ENCODE peak calls at places on chromosomes 1 and 21, in eight cellular contexts. One of them, this sample, is unnamed. For H3K9me3 and H3K4me1, the result is how much of the 10 kb centered on the place peaks cover.

GRCh38 chr1:40421694-40422384 is 28.4 kb upstream of the ZFP69B start:
- DNase-seq in PC-3: peak
- DNase-seq in heart left ventricle: no peak
- DNase-seq in left ventricle myocardium inferior: no peak
- DNase-seq in tibial artery: peak
- DNase-seq in left lung: no peak
- DNase-seq in A549: no peak
- DNase-seq in sigmoid colon: no peak
- DNase-seq in this sample: no peak

GRCh38 chr1:84253891-84254290 is 47.6 kb upstream of the SAMD13 start:
- DNase-seq in PC-3: peak
- DNase-seq in heart left ventricle: peak
- DNase-seq in left ventricle myocardium inferior: peak
- DNase-seq in tibial artery: peak
- DNase-seq in left lung: peak
- DNase-seq in A549: peak
- DNase-seq in sigmoid colon: peak
- DNase-seq in this sample: peak

GRCh38 chr1:160834945-160835565 is 27.6 kb downstream of the CD244 start:
- DNase-seq in PC-3: peak
- DNase-seq in heart left ventricle: no peak
- DNase-seq in left ventricle myocardium inferior: no peak
- DNase-seq in tibial artery: no peak
- DNase-seq in left lung: no peak
- DNase-seq in A549: peak
- DNase-seq in sigmoid colon: no peak
- DNase-seq in this sample: no peak

GRCh38 chr1:2283991-2284895 is 56.1 kb downstream of the SKI start:
- DNase-seq in PC-3: no peak
- DNase-seq in heart left ventricle: peak
- DNase-seq in left ventricle myocardium inferior: no peak
- DNase-seq in tibial artery: no peak
- DNase-seq in left lung: peak
- DNase-seq in A549: no peak
- DNase-seq in sigmoid colon: no peak
- DNase-seq in this sample: peak

GRCh38 chr1:168227620-168228019 is 1.8 kb downstream of the SFT2D2 start:
- DNase-seq in PC-3: peak
- DNase-seq in heart left ventricle: no peak
- DNase-seq in left ventricle myocardium inferior: no peak
- DNase-seq in tibial artery: no peak
- DNase-seq in left lung: no peak
- DNase-seq in A549: no peak
- DNase-seq in sigmoid colon: no peak
- DNase-seq in this sample: no peak

GRCh38 chr1:115654663-115655306 is 13.0 kb downstream of the VANGL1 start:
- DNase-seq in PC-3: no peak
- DNase-seq in heart left ventricle: peak
- DNase-seq in left ventricle myocardium inferior: peak
- DNase-seq in tibial artery: peak
- DNase-seq in left lung: no peak
- DNase-seq in A549: no peak
- DNase-seq in sigmoid colon: no peak
- DNase-seq in this sample: peak

GRCh38 chr1:201559679-201560162 is 20.8 kb downstream of the NAV1 start:
- DNase-seq in PC-3: peak
- DNase-seq in heart left ventricle: peak
- DNase-seq in left ventricle myocardium inferior: peak
- DNase-seq in tibial artery: peak
- DNase-seq in left lung: peak
- DNase-seq in A549: peak
- DNase-seq in sigmoid colon: peak
- DNase-seq in this sample: peak

GRCh38 chr1:190067592-190067991 is 410.1 kb downstream of the BRINP3 start:
- DNase-seq in PC-3: peak
- DNase-seq in heart left ventricle: no peak
- DNase-seq in left ventricle myocardium inferior: no peak
- DNase-seq in tibial artery: no peak
- DNase-seq in left lung: no peak
- DNase-seq in A549: peak
- DNase-seq in sigmoid colon: no peak
- DNase-seq in this sample: no peak

GRCh38 chr1:105779727-105780126 is 1276.7 kb upstream of the PRMT6 start:
- DNase-seq in PC-3: no peak
- DNase-seq in heart left ventricle: no peak
- DNase-seq in left ventricle myocardium inferior: no peak
- DNase-seq in tibial artery: no peak
- DNase-seq in left lung: peak
- DNase-seq in A549: no peak
- DNase-seq in sigmoid colon: no peak
- DNase-seq in this sample: no peak

GRCh38 chr1:30047576-30047975 is 675.8 kb downstream of the MATN1 start:
- DNase-seq in PC-3: no peak
- DNase-seq in heart left ventricle: no peak
- DNase-seq in left ventricle myocardium inferior: no peak
- DNase-seq in tibial artery: no peak
- DNase-seq in left lung: no peak
- DNase-seq in A549: no peak
- DNase-seq in sigmoid colon: no peak
- DNase-seq in this sample: no peak

GRCh38 chr1:31760422-31760900 is 3.7 kb downstream of the ADGRB2 start:
- DNase-seq in PC-3: peak
- DNase-seq in heart left ventricle: no peak
- DNase-seq in left ventricle myocardium inferior: no peak
- DNase-seq in tibial artery: no peak
- DNase-seq in left lung: peak
- DNase-seq in A549: no peak
- DNase-seq in sigmoid colon: no peak
- DNase-seq in this sample: no peak

GRCh38 chr1:175314300-175314699 is 121.7 kb upstream of the KIAA0040 start:
- DNase-seq in PC-3: no peak
- DNase-seq in heart left ventricle: peak
- DNase-seq in left ventricle myocardium inferior: peak
- DNase-seq in tibial artery: no peak
- DNase-seq in left lung: no peak
- DNase-seq in A549: no peak
- DNase-seq in sigmoid colon: no peak
- DNase-seq in this sample: peak

DNA sequence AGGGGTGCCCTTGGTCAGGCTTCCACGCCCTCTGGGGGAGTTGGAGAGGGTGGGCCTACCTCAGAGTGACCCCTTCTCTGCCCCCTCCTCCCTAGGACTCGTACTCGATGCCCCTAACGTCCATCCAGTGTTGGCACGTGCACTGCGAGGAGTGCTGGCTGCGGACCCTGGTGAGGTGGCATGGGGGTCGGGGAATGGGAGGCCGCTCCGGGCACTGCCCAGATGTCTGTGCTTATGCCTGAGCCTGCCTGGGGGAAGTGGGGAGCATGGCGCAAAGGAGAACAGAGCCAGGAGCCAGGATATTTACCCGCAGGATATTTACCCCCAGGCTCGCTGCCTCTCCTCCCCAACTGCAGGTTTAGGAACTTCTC is 24.5 kb downstream of the TMEM53 start:
- DNase-seq in PC-3: no peak
- DNase-seq in heart left ventricle: no peak
- DNase-seq in left ventricle myocardium inferior: no peak
- DNase-seq in tibial artery: no peak
- DNase-seq in left lung: no peak
- DNase-seq in A549: no peak
- DNase-seq in sigmoid colon: no peak
- DNase-seq in this sample: no peak
- H3K27ac ChIP-seq in PC-3: no peak
- H3K27ac ChIP-seq in heart left ventricle: peak
- H3K27ac ChIP-seq in left ventricle myocardium inferior: peak
- H3K27ac ChIP-seq in tibial artery: no peak
- H3K27ac ChIP-seq in left lung: no peak
- H3K27ac ChIP-seq in A549: no peak
- H3K27ac ChIP-seq in sigmoid colon: no peak
- H3K27ac ChIP-seq in this sample: no peak

GRCh38 chr21:30592140-30592539 is at the start of gene KRTAP6-3:
- DNase-seq in PC-3: no peak
- DNase-seq in heart left ventricle: no peak
- DNase-seq in left ventricle myocardium inferior: no peak
- DNase-seq in tibial artery: no peak
- DNase-seq in left lung: no peak
- DNase-seq in A549: no peak
- DNase-seq in sigmoid colon: no peak
- DNase-seq in this sample: no peak

GRCh38 chr21:30590297-30590696 is at the start of gene KRTAP22-2:
- DNase-seq in PC-3: no peak
- DNase-seq in heart left ventricle: no peak
- DNase-seq in left ventricle myocardium inferior: no peak
- DNase-seq in tibial artery: no peak
- DNase-seq in left lung: no peak
- DNase-seq in A549: no peak
- DNase-seq in sigmoid colon: no peak
- DNase-seq in this sample: no peak
- H3K9me3 ChIP-seq in PC-3: under half
- H3K9me3 ChIP-seq in heart left ventricle: under half
- H3K9me3 ChIP-seq in left ventricle myocardium inferior: under half
- H3K9me3 ChIP-seq in tibial artery: under half
- H3K9me3 ChIP-seq in left lung: under half
- H3K9me3 ChIP-seq in A549: under half
- H3K9me3 ChIP-seq in sigmoid colon: under half
- H3K9me3 ChIP-seq in this sample: under half

GRCh38 chr1:182628657-182629056 is 24.5 kb upstream of the RGS16 start:
- DNase-seq in PC-3: no peak
- DNase-seq in heart left ventricle: no peak
- DNase-seq in left ventricle myocardium inferior: no peak
- DNase-seq in tibial artery: no peak
- DNase-seq in left lung: no peak
- DNase-seq in A549: no peak
- DNase-seq in sigmoid colon: no peak
- DNase-seq in this sample: no peak
- H3K4me1 ChIP-seq in PC-3: under half
- H3K4me1 ChIP-seq in heart left ventricle: under half
- H3K4me1 ChIP-seq in left ventricle myocardium inferior: half or more
- H3K4me1 ChIP-seq in tibial artery: under half
- H3K4me1 ChIP-seq in left lung: under half
- H3K4me1 ChIP-seq in A549: under half
- H3K4me1 ChIP-seq in sigmoid colon: under half
- H3K4me1 ChIP-seq in this sample: under half

DNA sequence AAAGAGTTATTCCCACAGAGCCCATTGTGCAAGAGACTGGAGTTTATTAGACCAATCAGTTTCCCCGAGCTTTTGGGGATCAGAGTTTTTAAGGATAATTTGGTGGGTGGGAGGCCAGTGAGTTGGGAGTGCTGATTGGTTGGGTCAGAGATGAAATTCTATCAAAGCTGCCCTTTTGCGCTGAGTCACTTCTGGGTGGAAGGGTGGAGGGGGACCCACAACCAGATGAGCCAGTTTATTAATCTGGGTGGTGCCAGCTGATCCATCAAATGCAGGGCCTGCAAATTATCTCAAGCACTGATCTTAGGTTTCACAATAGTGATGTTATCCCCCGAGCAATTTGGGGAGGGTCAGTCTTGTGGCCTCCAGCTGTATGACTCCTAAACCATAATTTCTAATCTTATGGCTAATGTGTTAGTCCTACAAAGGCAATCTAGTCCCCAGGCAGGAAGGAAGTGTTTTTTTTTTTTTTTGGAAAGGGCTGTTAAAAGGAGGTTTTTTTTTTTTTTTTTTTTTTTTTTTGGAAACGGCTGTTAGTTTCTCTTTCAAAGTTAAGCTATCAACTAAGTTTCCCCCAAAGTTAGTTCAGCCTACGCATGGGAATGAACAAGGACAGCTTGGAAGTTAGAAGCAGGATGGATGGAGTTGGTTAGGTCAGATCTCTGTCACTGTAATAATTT is 7.4 kb downstream of the SLC16A4 start:
- DNase-seq in PC-3: peak
- DNase-seq in heart left ventricle: no peak
- DNase-seq in left ventricle myocardium inferior: no peak
- DNase-seq in tibial artery: no peak
- DNase-seq in left lung: no peak
- DNase-seq in A549: peak
- DNase-seq in sigmoid colon: no peak
- DNase-seq in this sample: no peak
- H3K27ac ChIP-seq in PC-3: peak
- H3K27ac ChIP-seq in heart left ventricle: peak
- H3K27ac ChIP-seq in left ventricle myocardium inferior: peak
- H3K27ac ChIP-seq in tibial artery: no peak
- H3K27ac ChIP-seq in left lung: peak
- H3K27ac ChIP-seq in A549: peak
- H3K27ac ChIP-seq in sigmoid colon: peak
- H3K27ac ChIP-seq in this sample: no peak

DNA sequence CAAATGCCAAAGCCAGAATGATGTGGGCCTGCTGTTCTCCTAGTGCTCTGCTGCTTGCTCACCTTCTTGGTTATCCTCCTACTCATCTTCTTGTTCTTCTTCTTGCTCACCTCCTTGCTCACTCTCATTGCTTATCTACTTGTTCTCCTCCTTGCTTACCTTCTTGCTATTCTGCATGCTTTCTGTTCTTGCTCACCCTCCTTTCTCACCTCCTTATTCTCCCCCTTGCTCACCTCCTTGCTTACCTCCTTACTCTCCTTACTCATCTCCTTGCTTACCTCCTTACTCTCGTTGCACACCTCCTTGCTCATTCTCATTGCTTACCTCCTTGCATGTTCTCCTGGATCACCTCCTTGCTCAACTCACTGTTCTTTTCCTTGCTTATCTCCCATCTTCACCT is at the start of gene OR14I1:
- DNase-seq in PC-3: no peak
- DNase-seq in heart left ventricle: no peak
- DNase-seq in left ventricle myocardium inferior: no peak
- DNase-seq in tibial artery: no peak
- DNase-seq in left lung: no peak
- DNase-seq in A549: no peak
- DNase-seq in sigmoid colon: no peak
- DNase-seq in this sample: no peak
- H3K9me3 ChIP-seq in PC-3: under half
- H3K9me3 ChIP-seq in heart left ventricle: under half
- H3K9me3 ChIP-seq in left ventricle myocardium inferior: under half
- H3K9me3 ChIP-seq in tibial artery: under half
- H3K9me3 ChIP-seq in left lung: under half
- H3K9me3 ChIP-seq in A549: under half
- H3K9me3 ChIP-seq in sigmoid colon: under half
- H3K9me3 ChIP-seq in this sample: under half

GRCh38 chr1:109931189-109931672 is 20.6 kb downstream of the CSF1 start:
- DNase-seq in PC-3: peak
- DNase-seq in heart left ventricle: peak
- DNase-seq in left ventricle myocardium inferior: peak
- DNase-seq in tibial artery: peak
- DNase-seq in left lung: peak
- DNase-seq in A549: peak
- DNase-seq in sigmoid colon: peak
- DNase-seq in this sample: peak

GRCh38 chr1:109932679-109933078 is 22.0 kb downstream of the CSF1 start:
- DNase-seq in PC-3: no peak
- DNase-seq in heart left ventricle: no peak
- DNase-seq in left ventricle myocardium inferior: no peak
- DNase-seq in tibial artery: no peak
- DNase-seq in left lung: no peak
- DNase-seq in A549: no peak
- DNase-seq in sigmoid colon: no peak
- DNase-seq in this sample: no peak

GRCh38 chr1:109930252-109930993 is 19.8 kb downstream of the CSF1 start:
- DNase-seq in PC-3: no peak
- DNase-seq in heart left ventricle: no peak
- DNase-seq in left ventricle myocardium inferior: no peak
- DNase-seq in tibial artery: no peak
- DNase-seq in left lung: no peak
- DNase-seq in A549: no peak
- DNase-seq in sigmoid colon: no peak
- DNase-seq in this sample: no peak

GRCh38 chr1:109933856-109934711 is 23.4 kb downstream of the CSF1 start:
- DNase-seq in PC-3: peak
- DNase-seq in heart left ventricle: no peak
- DNase-seq in left ventricle myocardium inferior: no peak
- DNase-seq in tibial artery: no peak
- DNase-seq in left lung: no peak
- DNase-seq in A549: no peak
- DNase-seq in sigmoid colon: no peak
- DNase-seq in this sample: no peak

GRCh38 chr1:109932232-109932631 is 21.6 kb downstream of the CSF1 start:
- DNase-seq in PC-3: no peak
- DNase-seq in heart left ventricle: no peak
- DNase-seq in left ventricle myocardium inferior: no peak
- DNase-seq in tibial artery: no peak
- DNase-seq in left lung: no peak
- DNase-seq in A549: no peak
- DNase-seq in sigmoid colon: no peak
- DNase-seq in this sample: no peak
- H3K4me1 ChIP-seq in PC-3: under half
- H3K4me1 ChIP-seq in heart left ventricle: under half
- H3K4me1 ChIP-seq in left ventricle myocardium inferior: half or more
- H3K4me1 ChIP-seq in tibial artery: under half
- H3K4me1 ChIP-seq in left lung: under half
- H3K4me1 ChIP-seq in A549: half or more
- H3K4me1 ChIP-seq in sigmoid colon: under half
- H3K4me1 ChIP-seq in this sample: under half